ENCODE peak calls at places on chromosome 9, in seven cellular contexts. Z is GM12878, H is GM12892, Y is HepG2, P is H1, O is K562, W is SK-N-SH. V is an unnamed sample.

GRCh38 chr9:95192631-95193030 is 124.9 kb downstream of the FANCC start:
- DNase-seq in O (no peak), Y (no peak), P (no peak), H (no peak), W (no peak), Z (no peak), V (no peak)

GRCh38 chr9:113677569-113677968 is 198.5 kb upstream of the ZNF618 start:
- DNase-seq in H (no peak), Y (no peak), P (no peak), W (no peak), O (no peak), Z (no peak), V (no peak)

GRCh38 chr9:116959775-116960174 is 272.7 kb downstream of the TRIM32 start:
- DNase-seq in H (no peak), P (peak; percentile 51), W (peak; percentile 44), O (no peak), Z (no peak), Y (no peak), V (no peak)

GRCh38 chr9:113481176-113481805 is 17.8 kb downstream of the RGS3 start:
- DNase-seq in W (no peak), Y (no peak), P (no peak), H (no peak), O (no peak), Z (no peak), V (no peak)

GRCh38 chr9:136856078-136856474 is 3.9 kb downstream of the MAMDC4 start:
- DNase-seq in Y (no peak), H (no peak), Z (no peak), P (peak; percentile 49), O (no peak), W (no peak), V (no peak)

GRCh38 chr9:23596913-23597634 is 229.0 kb downstream of the ELAVL2 start:
- DNase-seq in P (no peak), W (peak; percentile 39), H (no peak), Z (no peak), O (no peak), Y (no peak), V (no peak)

GRCh38 chr9:92669527-92669889 is 423 bp downstream of the IPPK start:
- DNase-seq in Y (no peak), P (peak; percentile 56), W (peak; percentile 71), Z (no peak), O (peak; percentile 58), H (no peak), V (no peak)

GRCh38 chr9:114538241-114538640 is 33.0 kb upstream of the WHRN start:
- DNase-seq in W (no peak), Y (peak; percentile 37), P (no peak), H (no peak), O (peak; percentile 41), Z (peak; percentile 7), V (no peak)

GRCh38 chr9:119177141-119177540 is 192.1 kb downstream of the BRINP1 start:
- DNase-seq in P (no peak), H (no peak), Z (no peak), W (no peak), Y (no peak), O (no peak), V (no peak)

GRCh38 chr9:93022066-93022465 is 36.4 kb upstream of the SUSD3 start:
- DNase-seq in O (no peak), Z (no peak), H (no peak), Y (no peak), W (no peak), P (no peak), V (no peak)

GRCh38 chr9:131737426-131737825 is 2.5 kb downstream of the RAPGEF1 start:
- DNase-seq in W (no peak), O (no peak), Y (no peak), P (no peak), H (no peak), Z (no peak), V (no peak)

GRCh38 chr9:122221223-122221811 is 7.4 kb downstream of the LHX6 start:
- DNase-seq in H (no peak), W (peak; percentile 59), Z (no peak), P (peak; percentile 85), Y (peak; percentile 21), O (no peak), V (no peak)

GRCh38 chr9:110036286-110036685 is 171.7 kb downstream of the C9orf152 start:
- DNase-seq in Y (no peak), P (no peak), O (no peak), H (no peak), W (no peak), Z (no peak), V (no peak)

GRCh38 chr9:94908583-94909249 is 182.2 kb downstream of the AOPEP start:
- DNase-seq in Z (no peak), H (no peak), W (peak; percentile 51), P (peak; percentile 14), Y (no peak), O (no peak), V (no peak)

GRCh38 chr9:90842984-90843383 is 41.4 kb downstream of the SYK start:
- DNase-seq in W (no peak), Z (no peak), O (no peak), Y (no peak), H (no peak), P (no peak), V (no peak)

GRCh38 chr9:113564804-113565237 is 101.3 kb downstream of the RGS3 start:
- DNase-seq in W (peak; percentile 69), Z (no peak), Y (no peak), P (peak; percentile 68), H (no peak), O (peak; percentile 26), V (no peak)

GRCh38 chr9:92455217-92455616 is 27.1 kb downstream of the ASPN start:
- DNase-seq in H (no peak), Y (peak; percentile 20), P (no peak), W (no peak), O (no peak), Z (no peak), V (no peak)

GRCh38 chr9:79224672-79225433 is 346.9 kb upstream of the TLE4 start:
- DNase-seq in H (no peak), Z (no peak), Y (no peak), W (no peak), P (no peak), O (no peak), V (no peak)

GRCh38 chr9:96376926-96377874 is 6.3 kb downstream of the SLC35D2 start:
- DNase-seq in H (no peak), P (no peak), Z (no peak), Y (peak; percentile 39), W (no peak), O (no peak), V (no peak)

GRCh38 chr9:532707-533106 is 308.8 kb upstream of the DMRT1 start:
- DNase-seq in P (no peak), W (no peak), H (no peak), Y (no peak), O (no peak), Z (no peak), V (no peak)

GRCh38 chr9:29212590-29213373 is 1639.5 kb upstream of the C9orf72 start:
- DNase-seq in Z (no peak), P (peak; percentile 79), W (peak; percentile 69), Y (no peak), O (no peak), H (no peak), V (no peak)

GRCh38 chr9:119047513-119047912 is 321.7 kb downstream of the BRINP1 start:
- DNase-seq in O (no peak), Y (no peak), Z (no peak), W (no peak), H (no peak), P (no peak), V (no peak)

GRCh38 chr9:107733530-107733907 is 243.9 kb upstream of the KLF4 start:
- DNase-seq in H (no peak), P (no peak), O (no peak), W (no peak), Z (no peak), Y (no peak), V (no peak)

GRCh38 chr9:107732781-107733529 is 243.4 kb upstream of the KLF4 start:
- DNase-seq in H (no peak), O (no peak), Y (no peak), P (no peak), Z (no peak), W (no peak), V (no peak)

GRCh38 chr9:107730691-107731090 is 241.1 kb upstream of the KLF4 start:
- DNase-seq in P (no peak), O (no peak), Y (no peak), W (no peak), H (no peak), Z (no peak), V (no peak)

GRCh38 chr9:107734231-107735014 is 244.9 kb upstream of the KLF4 start:
- DNase-seq in Y (no peak), H (no peak), W (no peak), O (no peak), P (no peak), Z (no peak), V (no peak)

GRCh38 chr9:107731115-107731762 is 241.7 kb upstream of the KLF4 start:
- DNase-seq in H (no peak), W (no peak), Z (no peak), P (no peak), O (no peak), Y (no peak), V (no peak)
- TF ChIP-seq TAF1 in H (no peak), W (no peak), Z (no peak), P (no peak), O (no peak), Y (no peak), V (no peak)

GRCh38 chr9:6632516-6633328 is 12.8 kb downstream of the GLDC start:
- DNase-seq in P (no peak), Y (peak; percentile 74), W (no peak), O (peak; percentile 10), H (peak; percentile 84), Z (peak; percentile 87), V (peak; percentile 73)
- TF ChIP-seq TAF1 in P (no peak), Y (no peak), W (no peak), O (no peak), H (peak; percentile 13), Z (peak; percentile 37), V (no peak)

DNA sequence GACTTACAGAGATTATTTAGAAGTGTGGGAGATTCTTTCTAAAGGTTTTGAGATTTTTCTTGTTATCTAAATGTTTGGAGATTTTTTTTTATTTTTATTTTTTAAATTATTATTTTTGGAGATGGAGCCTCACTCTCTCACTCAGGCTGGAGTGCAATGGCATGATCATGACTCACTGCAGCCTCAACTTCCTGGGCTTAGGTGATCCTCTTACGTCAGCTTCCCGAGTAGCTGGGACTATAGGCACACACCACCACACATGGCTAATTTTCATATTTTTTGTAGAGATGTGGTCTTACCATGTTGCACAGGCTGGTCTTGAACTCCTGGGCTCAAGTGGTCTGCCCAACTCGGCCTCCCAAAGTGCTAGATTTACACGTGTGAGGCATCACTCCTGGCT is 694.5 kb downstream of the TLE1 start:
- DNase-seq in W (no peak), Y (no peak), P (no peak), O (no peak), Z (no peak), H (no peak), V (no peak)
- TF ChIP-seq TAF1 in W (no peak), Y (no peak), P (no peak), O (no peak), Z (no peak), H (no peak), V (no peak)

DNA sequence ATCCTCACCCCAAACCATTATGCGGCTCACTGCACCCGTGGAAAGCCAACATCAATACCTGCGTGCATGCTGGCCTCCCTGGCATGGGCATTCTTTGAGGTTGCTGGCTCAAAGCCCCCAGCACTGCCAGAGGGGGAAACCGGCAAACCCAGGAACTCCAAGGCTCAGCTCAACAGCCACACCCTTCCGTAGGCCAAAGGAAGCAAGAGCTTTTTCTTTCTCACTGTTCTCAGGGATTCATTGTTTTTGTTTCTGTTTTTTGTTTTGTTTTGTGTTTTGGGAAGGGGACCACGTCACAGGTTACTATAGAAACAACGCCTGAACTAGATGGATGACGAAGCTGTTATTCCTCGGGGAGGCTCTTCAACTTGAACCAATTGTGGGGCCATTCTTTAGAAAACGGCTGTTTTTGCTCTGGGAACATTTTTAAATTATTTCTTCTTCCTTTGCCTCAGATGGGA is 28.3 kb upstream of the OBP2B start:
- DNase-seq in Z (no peak), H (no peak), W (no peak), Y (no peak), O (no peak), P (peak; percentile 24), V (no peak)
- TF ChIP-seq TAF1 in Z (no peak), H (no peak), W (no peak), Y (no peak), O (no peak), P (no peak), V (no peak)